ENCODE peak calls at places on chromosome 1, in eight cellular contexts. R, Q, B, X, F, H, Y and I are unnamed samples.

GRCh38 chr1:145885738-145886287 is at the start of gene ANKRD35:
- DNase-seq in R (peak; percentile 95), Q (peak; percentile 98), B (peak; percentile 34), X (no peak), F (peak; percentile 63), H (no peak), Y (peak; percentile 22), I (peak; percentile 90)

GRCh38 chr1:1156140-1157032 is 17.3 kb upstream of the TTLL10 start:
- DNase-seq in R (no peak), Q (no peak), B (no peak), X (no peak), F (no peak), H (no peak), Y (no peak), I (peak; percentile 40)

GRCh38 chr1:1198423-1199140 is 7.8 kb downstream of the TNFRSF18 start:
- DNase-seq in R (peak; percentile 46), Q (no peak), B (no peak), X (no peak), F (no peak), H (no peak), Y (no peak), I (no peak)

GRCh38 chr1:170594227-170594626 is 62.3 kb downstream of the GORAB start:
- DNase-seq in R (no peak), Q (no peak), B (no peak), X (no peak), F (no peak), H (no peak), Y (no peak), I (no peak)

GRCh38 chr1:28437260-28437923 is 67.9 kb downstream of the PHACTR4 start:
- DNase-seq in R (no peak), Q (no peak), B (peak; percentile 80), X (no peak), F (peak; percentile 58), H (no peak), Y (peak; percentile 50), I (no peak)

GRCh38 chr1:19866758-19867157 is 15.4 kb upstream of the OTUD3 start:
- DNase-seq in R (no peak), Q (no peak), B (no peak), X (no peak), F (no peak), H (no peak), Y (no peak), I (no peak)

GRCh38 chr1:8497196-8497878 is 179.4 kb downstream of the SLC45A1 start:
- DNase-seq in R (no peak), Q (no peak), B (peak; percentile 74), X (no peak), F (no peak), H (no peak), Y (no peak), I (no peak)

GRCh38 chr1:66712819-66713218 is 39.4 kb upstream of the DYNLT5 start:
- DNase-seq in R (no peak), Q (no peak), B (no peak), X (no peak), F (no peak), H (no peak), Y (no peak), I (no peak)

GRCh38 chr1:244224487-244225430 is 173.7 kb downstream of the ZBTB18 start:
- DNase-seq in R (no peak), Q (no peak), B (no peak), X (no peak), F (no peak), H (no peak), Y (no peak), I (no peak)

DNA sequence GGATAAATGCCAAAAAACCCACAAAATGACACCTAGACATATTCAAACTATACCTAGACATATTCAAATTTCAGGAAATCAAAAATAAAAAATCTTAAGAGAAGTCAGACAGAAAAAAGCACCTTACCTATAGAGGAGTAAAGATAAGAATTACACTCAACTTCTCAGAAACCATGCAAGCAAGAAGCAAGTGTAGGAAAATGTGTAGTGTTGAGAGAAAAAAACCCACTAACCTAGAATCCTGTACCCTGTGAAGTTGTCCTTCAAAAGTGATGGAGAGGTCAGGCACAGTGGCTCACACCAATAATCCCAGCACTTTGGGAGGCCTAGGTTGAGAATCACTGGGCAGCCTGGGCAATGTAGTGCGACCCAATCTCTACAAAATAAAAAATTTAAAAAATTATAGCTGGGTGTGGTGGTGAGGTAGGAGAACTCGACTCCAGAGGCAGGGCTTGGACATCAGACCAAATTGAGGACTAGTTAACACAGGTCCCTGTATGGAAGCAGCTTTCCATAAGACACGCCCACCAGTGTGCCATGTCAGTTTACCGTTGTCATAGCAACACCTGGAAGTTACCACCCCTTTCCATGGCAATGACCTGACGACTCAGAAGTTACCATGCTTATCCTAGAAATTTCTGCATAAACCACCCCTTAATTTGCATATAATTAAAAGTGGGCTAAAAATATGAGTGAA is 20.7 kb downstream of the PDIK1L start:
- DNase-seq in R (no peak), Q (no peak), B (no peak), X (no peak), F (no peak), H (no peak), Y (no peak), I (no peak)
- TF ChIP-seq RAD21 in R (no peak), Q (no peak), B (no peak), X (no peak), F (no peak), H (no peak), Y (no peak), I (no peak)

GRCh38 chr1:47707887-47708535 is 270.2 kb downstream of the FOXD2 start:
- DNase-seq in R (peak; percentile 40), Q (no peak), B (no peak), X (no peak), F (no peak), H (no peak), Y (no peak), I (no peak)

GRCh38 chr1:47708658-47709301 is 270.9 kb downstream of the FOXD2 start:
- DNase-seq in R (peak; percentile 52), Q (peak; percentile 37), B (no peak), X (no peak), F (no peak), H (no peak), Y (no peak), I (no peak)

GRCh38 chr1:47711211-47711847 is 273.5 kb downstream of the FOXD2 start:
- DNase-seq in R (no peak), Q (no peak), B (no peak), X (no peak), F (no peak), H (no peak), Y (no peak), I (no peak)

GRCh38 chr1:47710075-47711071 is 272.5 kb downstream of the FOXD2 start:
- DNase-seq in R (peak; percentile 96), Q (peak; percentile 84), B (peak; percentile 37), X (no peak), F (peak; percentile 17), H (no peak), Y (peak; percentile 28), I (peak; percentile 71)

GRCh38 chr1:47709302-47710074 is 271.6 kb downstream of the FOXD2 start:
- DNase-seq in R (peak; percentile 88), Q (peak; percentile 74), B (no peak), X (no peak), F (no peak), H (no peak), Y (no peak), I (no peak)
- TF ChIP-seq CTCF in R (peak; percentile 49), Q (peak; percentile 18), B (no peak), X (peak; percentile 34), F (peak; percentile 24), H (no peak), Y (no peak), I (no peak)

DNA sequence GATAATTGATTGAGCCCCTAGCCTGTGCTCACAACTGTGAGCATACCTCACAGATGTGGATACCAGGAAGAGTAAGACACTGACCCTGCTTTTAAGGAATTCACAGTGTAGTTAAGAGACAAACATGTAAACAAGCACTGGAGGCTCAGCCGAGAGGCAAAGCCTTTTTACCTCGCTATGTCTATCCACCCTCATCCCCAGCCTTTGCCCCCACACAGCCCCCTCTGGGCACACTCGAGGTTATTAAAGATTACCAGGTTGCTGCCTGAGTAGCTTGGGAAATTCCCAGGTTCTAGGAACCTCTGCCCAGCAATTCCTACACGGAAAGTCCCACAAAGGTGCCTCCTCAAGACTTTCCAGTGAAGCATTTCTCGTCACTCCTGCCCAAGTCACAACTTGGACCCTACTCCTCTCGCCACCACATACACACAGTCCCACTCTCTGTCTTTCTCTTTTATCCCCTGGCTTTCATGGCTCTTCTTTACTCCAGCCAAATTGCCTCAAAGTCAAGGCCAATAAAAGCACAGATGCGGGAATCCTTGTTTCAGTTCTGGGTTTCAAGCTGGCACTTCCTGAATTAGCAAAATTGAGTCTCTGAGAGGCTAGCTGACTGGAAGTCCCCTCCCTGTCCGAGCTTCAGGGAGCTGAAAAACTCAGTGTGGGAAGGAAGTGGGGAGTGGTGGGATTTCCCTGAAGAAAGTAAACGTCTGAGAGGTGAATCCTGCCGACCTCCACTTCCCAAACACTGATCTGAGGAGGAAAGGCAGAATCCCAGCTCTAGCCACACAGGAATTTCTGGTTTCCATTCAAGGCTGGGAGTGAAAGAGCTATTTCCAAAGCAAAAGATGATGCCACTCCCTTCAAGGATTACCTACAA is 7.6 kb downstream of the DENND2D start:
- DNase-seq in R (no peak), Q (no peak), B (peak; percentile 21), X (no peak), F (no peak), H (no peak), Y (no peak), I (no peak)
- TF ChIP-seq RAD21 in R (no peak), Q (no peak), B (no peak), X (no peak), F (no peak), H (no peak), Y (no peak), I (no peak)

GRCh38 chr1:216310776-216311175 is 112.5 kb downstream of the USH2A start:
- DNase-seq in R (no peak), Q (no peak), B (peak; percentile 50), X (peak; percentile 71), F (no peak), H (no peak), Y (no peak), I (no peak)
- TF ChIP-seq CTCF in R (peak; percentile 71), Q (no peak), B (peak; percentile 67), X (peak; percentile 85), F (peak; percentile 48), H (peak; percentile 36), Y (no peak), I (no peak)

DNA sequence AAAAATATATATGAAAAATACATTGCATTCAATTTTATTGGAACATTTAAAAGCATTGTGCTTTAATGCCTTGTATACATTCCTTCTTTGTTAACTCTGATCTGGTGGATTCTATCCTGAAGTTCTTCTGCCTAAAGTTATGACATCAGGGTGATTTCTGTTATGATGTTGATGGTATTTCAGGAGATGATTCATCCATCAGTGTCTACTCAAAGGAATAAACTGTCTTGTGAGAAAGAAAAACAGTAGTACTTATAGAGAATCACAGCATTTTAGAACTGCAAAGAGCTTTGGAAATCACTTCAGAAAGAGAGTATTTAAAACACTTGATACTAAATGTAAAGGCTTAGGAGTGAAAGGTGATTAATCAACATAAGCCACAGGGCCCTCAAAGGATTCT is 155.7 kb downstream of the PTPRC start:
- DNase-seq in R (no peak), Q (no peak), B (peak; percentile 85), X (no peak), F (no peak), H (no peak), Y (no peak), I (no peak)
- TF ChIP-seq RAD21 in R (no peak), Q (no peak), B (no peak), X (no peak), F (no peak), H (no peak), Y (no peak), I (no peak)